ENCODE peak calls at places on chromosomes 13 and 19, in seven cellular contexts. U is HCT116, Y is A549, J is HepG2, M is testis, R is Peyer's patch, P is breast epithelium. C is an unnamed sample.

GRCh38 chr13:76853481-76853880 is 32.7 kb downstream of the KCTD12 start:
- DNase-seq in U (no peak), Y (no peak), J (no peak), M (no peak), R (no peak), P (no peak), C (no peak)

GRCh38 chr13:102798653-102799543 is at the start of the genes BIVM and POGLUT2:
- DNase-seq in U (peak; percentile 87), Y (peak; percentile 90), J (peak; percentile 89), M (peak; percentile 94), R (peak; percentile 61), P (peak; percentile 92), C (peak; percentile 86)

GRCh38 chr19:15538774-15539173 is 30.4 kb downstream of the CYP4F22 start:
- DNase-seq in U (no peak), Y (no peak), J (no peak), M (no peak), R (no peak), P (no peak), C (no peak)

GRCh38 chr19:7871530-7872305 is 2.5 kb downstream of the PRR36 start:
- DNase-seq in U (peak; percentile 96), Y (peak; percentile 96), J (peak; percentile 83), M (peak; percentile 93), R (peak; percentile 65), P (peak; percentile 93), C (peak; percentile 94)

GRCh38 chr13:80658705-80659104 is 317.8 kb upstream of the SPRY2 start:
- DNase-seq in U (no peak), Y (no peak), J (no peak), M (no peak), R (no peak), P (no peak), C (no peak)

GRCh38 chr13:73610799-73611592 is 523.2 kb downstream of the KLF12 start:
- DNase-seq in U (no peak), Y (no peak), J (no peak), M (no peak), R (no peak), P (no peak), C (no peak)

GRCh38 chr19:6801397-6802086 is 29.0 kb downstream of the VAV1 start:
- DNase-seq in U (peak; percentile 56), Y (peak; percentile 87), J (no peak), M (peak; percentile 60), R (peak; percentile 92), P (no peak), C (peak; percentile 72)

GRCh38 chr19:57282011-57282636 is 1.8 kb downstream of the ZNF460 start:
- DNase-seq in U (no peak), Y (no peak), J (no peak), M (no peak), R (no peak), P (no peak), C (peak; percentile 17)

GRCh38 chr19:40165362-40165937 is 25.8 kb upstream of the MAP3K10 start:
- DNase-seq in U (peak; percentile 44), Y (peak; percentile 77), J (peak; percentile 44), M (peak; percentile 71), R (peak; percentile 62), P (no peak), C (peak; percentile 54)

GRCh38 chr13:104648291-104648690 is 1582.1 kb upstream of the SLC10A2 start:
- DNase-seq in U (no peak), Y (no peak), J (no peak), M (no peak), R (no peak), P (no peak), C (no peak)

GRCh38 chr19:17615889-17616685 is 60.6 kb downstream of the COLGALT1 start:
- DNase-seq in U (no peak), Y (no peak), J (no peak), M (no peak), R (no peak), P (no peak), C (no peak)

GRCh38 chr19:45336696-45337251 is 3.8 kb upstream of the KLC3 start:
- DNase-seq in U (no peak), Y (no peak), J (no peak), M (no peak), R (no peak), P (no peak), C (no peak)

GRCh38 chr13:58043971-58044370 is 412.4 kb downstream of the PCDH17 start:
- DNase-seq in U (no peak), Y (no peak), J (no peak), M (no peak), R (no peak), P (no peak), C (no peak)

GRCh38 chr19:56987184-56987583 is 132.6 kb upstream of the USP29 start:
- DNase-seq in U (no peak), Y (no peak), J (no peak), M (peak; percentile 13), R (no peak), P (no peak), C (no peak)

GRCh38 chr13:48448963-48449614 is 36.2 kb upstream of the LPAR6 start:
- DNase-seq in U (no peak), Y (no peak), J (no peak), M (no peak), R (no peak), P (no peak), C (no peak)

GRCh38 chr19:58554494-58555368 is at the start of gene CHMP2A:
- DNase-seq in U (peak; percentile 93), Y (peak; percentile 99), J (peak; percentile 84), M (peak; percentile 98), R (peak; percentile 98), P (peak; percentile 99), C (no peak)

GRCh38 chr13:32199168-32199567 is 116.0 kb downstream of the ZAR1L start:
- DNase-seq in U (no peak), Y (no peak), J (no peak), M (no peak), R (no peak), P (no peak), C (no peak)

GRCh38 chr13:106566682-106567420 is 1.1 kb downstream of the ARGLU1 start:
- DNase-seq in U (no peak), Y (peak; percentile 55), J (peak; percentile 32), M (peak; percentile 73), R (peak; percentile 69), P (no peak), C (peak; percentile 77)

GRCh38 chr13:65112123-65113075 is 2117.7 kb downstream of the PCDH9 start:
- DNase-seq in U (no peak), Y (peak; percentile 0), J (no peak), M (no peak), R (no peak), P (no peak), C (no peak)

GRCh38 chr13:33197551-33197971 is 88.0 kb downstream of the STARD13 start:
- DNase-seq in U (no peak), Y (no peak), J (no peak), M (no peak), R (no peak), P (no peak), C (no peak)

GRCh38 chr13:28744091-28744536 is 25.3 kb upstream of the SLC46A3 start:
- DNase-seq in U (no peak), Y (peak; percentile 46), J (no peak), M (no peak), R (no peak), P (no peak), C (no peak)

GRCh38 chr19:38265213-38265861 is 964 bp downstream of the SPINT2 start:
- DNase-seq in U (no peak), Y (peak; percentile 87), J (no peak), M (peak; percentile 54), R (no peak), P (no peak), C (peak; percentile 61)

GRCh38 chr13:100707818-100708740 is 33.5 kb upstream of the TMTC4 start:
- DNase-seq in U (no peak), Y (no peak), J (no peak), M (no peak), R (no peak), P (no peak), C (no peak)

GRCh38 chr19:43532571-43532961 is 422 bp upstream of the ZNF575 start:
- DNase-seq in U (peak; percentile 65), Y (no peak), J (no peak), M (peak; percentile 54), R (no peak), P (peak; percentile 59), C (no peak)

GRCh38 chr19:43534305-43534612 is 1.3 kb downstream of the ZNF575 start:
- DNase-seq in U (no peak), Y (no peak), J (no peak), M (no peak), R (no peak), P (no peak), C (no peak)

GRCh38 chr19:43534811-43535761 is 2.1 kb downstream of the ZNF575 start:
- DNase-seq in U (no peak), Y (peak; percentile 59), J (peak; percentile 35), M (peak; percentile 66), R (peak; percentile 56), P (peak; percentile 64), C (peak; percentile 56)

GRCh38 chr19:43532962-43533545 is at the start of gene ZNF575:
- DNase-seq in U (peak; percentile 87), Y (peak; percentile 99), J (peak; percentile 61), M (peak; percentile 95), R (peak; percentile 87), P (peak; percentile 81), C (peak; percentile 89)

GRCh38 chr19:43533546-43534304 is 737 bp downstream of the ZNF575 start:
- DNase-seq in U (peak; percentile 98), Y (peak; percentile 99), J (peak; percentile 34), M (peak; percentile 99), R (peak; percentile 98), P (peak; percentile 97), C (peak; percentile 99)
- TF ChIP-seq POLR2A in U (no peak), Y (no peak), J (no peak), M (no peak), R (peak; percentile 8), P (no peak), C (no peak)

GRCh38 chr13:21147827-21148226 is 28.5 kb downstream of the SKA3 start:
- DNase-seq in U (no peak), Y (no peak), J (no peak), M (no peak), R (no peak), P (no peak), C (no peak)
- TF ChIP-seq POLR2A in U (no peak), Y (no peak), J (peak; percentile 43), M (no peak), R (no peak), P (no peak), C (no peak)

GRCh38 chr19:5585461-5586299 is 17.9 kb upstream of the TINCR start:
- DNase-seq in U (no peak), Y (no peak), J (no peak), M (peak; percentile 46), R (peak; percentile 20), P (no peak), C (peak; percentile 80)
- TF ChIP-seq POLR2A in U (no peak), Y (no peak), J (no peak), M (no peak), R (no peak), P (no peak), C (peak; percentile 39)

DNA sequence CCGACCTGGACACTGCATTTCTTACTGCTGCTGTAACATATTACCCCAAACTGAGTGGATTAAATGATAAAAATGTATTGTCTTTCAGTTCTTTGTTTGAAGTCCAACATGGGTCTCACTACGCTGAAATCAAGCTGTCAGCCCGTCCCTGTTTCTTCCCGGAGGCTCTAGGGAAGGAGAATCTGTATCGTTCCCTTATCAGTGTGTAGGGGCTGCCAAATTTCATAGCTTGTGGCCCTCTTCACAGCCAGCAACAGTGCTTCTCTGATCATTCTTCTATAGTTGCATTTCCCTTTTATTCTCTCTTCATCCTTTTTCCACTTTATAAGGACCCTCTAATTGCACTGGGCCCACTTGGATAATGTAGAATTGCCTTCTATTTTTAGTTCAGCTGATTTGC is 10.1 kb downstream of the ZNF234 start:
- DNase-seq in U (no peak), Y (no peak), J (no peak), M (no peak), R (no peak), P (no peak), C (no peak)
- TF ChIP-seq POLR2A in U (no peak), Y (no peak), J (no peak), M (no peak), R (no peak), P (no peak), C (no peak)